ENCODE peak calls at places on chromosomes 3 and 15, in six cellular contexts. I is NCI-H1092; C is stimulated activated CD4-positive, alpha-beta T cell treated with anti-CD3 and anti-CD28 coated beads, Interleukin-1b, Interleukin-23, amount 100 ng/mL, for 24 hours; F is stimulated activated CD8-positive, alpha-beta memory T cell treated with anti-CD3 and anti-CD28 coated beads, Interleukin-15, amount 100 ng/mL, for 24 hours; P is AML-193; O is lower leg skin. G is an unnamed sample.

GRCh38 chr3:133644768-133645167 is 17.0 kb downstream of the TOPBP1 start:
- DNase-seq in I (no peak), C (no peak), F (no peak), P (no peak), O (no peak), G (no peak)

GRCh38 chr15:74537736-74538135 is 3.3 kb upstream of the ARID3B start:
- DNase-seq in I (no peak), C (no peak), F (no peak), P (no peak), O (no peak), G (no peak)

GRCh38 chr3:129040039-129040336 is 20.6 kb upstream of the GP9 start:
- DNase-seq in I (no peak), C (no peak), F (no peak), P (no peak), O (no peak), G (no peak)

GRCh38 chr3:111577798-111578685 is 17.1 kb downstream of the ZBED2 start:
- DNase-seq in I (no peak), C (no peak), F (no peak), P (peak; percentile 67), O (no peak), G (no peak)

GRCh38 chr3:45957606-45958005 is 14.3 kb downstream of the CXCR6 start:
- DNase-seq in I (no peak), C (no peak), F (no peak), P (no peak), O (no peak), G (no peak)

GRCh38 chr3:69930564-69930963 is 69.0 kb upstream of the SAMMSON start:
- DNase-seq in I (no peak), C (no peak), F (no peak), P (no peak), O (no peak), G (no peak)

GRCh38 chr15:66655997-66656396 is 46.0 kb upstream of the SMAD6 start:
- DNase-seq in I (no peak), C (no peak), F (no peak), P (no peak), O (no peak), G (no peak)

GRCh38 chr3:114155370-114155821 is 23.5 kb downstream of the DRD3 start:
- DNase-seq in I (no peak), C (no peak), F (no peak), P (peak; percentile 64), O (no peak), G (no peak)

GRCh38 chr15:63402498-63403253 is 21.0 kb upstream of the CA12 start:
- DNase-seq in I (no peak), C (no peak), F (no peak), P (peak; percentile 46), O (no peak), G (no peak)

GRCh38 chr3:63442918-63443317 is 164.8 kb downstream of the SYNPR start:
- DNase-seq in I (no peak), C (no peak), F (no peak), P (no peak), O (no peak), G (no peak)

GRCh38 chr3:113885050-113885449 is 46.5 kb downstream of the GRAMD1C start:
- DNase-seq in I (no peak), C (no peak), F (no peak), P (no peak), O (no peak), G (no peak)

GRCh38 chr3:21955406-21955805 is 204.4 kb upstream of the ZNF385D start:
- DNase-seq in I (no peak), C (no peak), F (no peak), P (no peak), O (no peak), G (no peak)

G was measured in GOT3.